ENCODE peak calls at places on chromosomes 1 and 21, in seven cellular contexts. P is aorta, G is iPS DF 19.7, A is left cardiac atrium, Z is spleen, B is sigmoid colon, L is naive B cell. K is an unnamed sample.

GRCh38 chr1:36224537-36225297 is 474 bp downstream of the THRAP3 start:
- DNase-seq in P (peak; percentile 93), G (no peak), A (peak; percentile 86), Z (peak; percentile 96), B (peak; percentile 92), L (no peak), K (peak; percentile 95)

GRCh38 chr21:44878053-44878982 is 4.8 kb upstream of the PTTG1IP start:
- DNase-seq in P (no peak), G (no peak), A (no peak), Z (no peak), B (no peak), L (no peak), K (no peak)

GRCh38 chr1:204348722-204349121 is 11.0 kb downstream of the PLEKHA6 start:
- DNase-seq in P (peak; percentile 90), G (no peak), A (peak; percentile 92), Z (peak; percentile 80), B (peak; percentile 84), L (no peak), K (peak; percentile 69)

GRCh38 chr1:55064071-55064581 is 24.8 kb downstream of the PCSK9 start:
- DNase-seq in P (peak; percentile 76), G (no peak), A (no peak), Z (peak; percentile 58), B (no peak), L (no peak), K (no peak)

GRCh38 chr1:94726981-94727685 is 93.0 kb upstream of the SLC44A3 start:
- DNase-seq in P (no peak), G (no peak), A (no peak), Z (no peak), B (no peak), L (no peak), K (no peak)

GRCh38 chr1:71147637-71148360 is 67.0 kb upstream of the ZRANB2 start:
- DNase-seq in P (no peak), G (no peak), A (no peak), Z (no peak), B (no peak), L (no peak), K (no peak)

GRCh38 chr1:12593621-12594066 is 24.4 kb downstream of the DHRS3 start:
- DNase-seq in P (no peak), G (no peak), A (peak; percentile 69), Z (no peak), B (peak; percentile 95), L (no peak), K (peak; percentile 73)

GRCh38 chr1:66247415-66248208 is 286.3 kb upstream of the SGIP1 start:
- DNase-seq in P (no peak), G (no peak), A (no peak), Z (peak; percentile 75), B (no peak), L (no peak), K (no peak)

GRCh38 chr1:240044620-240045019 is 47.1 kb upstream of the FMN2 start:
- DNase-seq in P (no peak), G (no peak), A (no peak), Z (no peak), B (no peak), L (no peak), K (peak; percentile 11)

GRCh38 chr1:92038695-92039346 is 9.0 kb downstream of the EPHX4 start:
- DNase-seq in P (no peak), G (no peak), A (no peak), Z (no peak), B (no peak), L (no peak), K (peak; percentile 41)